ENCODE peak calls at places on chromosome 10, in eight cellular contexts. Q is neural progenitor cell, C is prostate gland, Z is astrocyte, A is stomach, T is cardiac muscle cell, W is RWPE2, B is osteoblast. R is an unnamed sample. For H3K4me1, the result is how much of the 10 kb centered on the place peaks cover.

GRCh38 chr10:106566871-106567270 is 597.6 kb downstream of the SORCS1 start:
- DNase-seq in A (no peak), T (no peak), Z (no peak), C (peak), W (no peak), B (peak), Q (no peak), R (no peak)

GRCh38 chr10:114746531-114746930 is 75.0 kb upstream of the FHIP2A start:
- DNase-seq in W (no peak), B (no peak), T (no peak), Q (no peak), C (no peak), Z (no peak), A (no peak), R (no peak)

GRCh38 chr10:97261188-97261587 is 31.2 kb downstream of the ARHGAP19 start:
- DNase-seq in W (no peak), T (no peak), B (no peak), A (no peak), Q (no peak), Z (no peak), C (no peak), R (no peak)

GRCh38 chr10:88110355-88110754 is 246.9 kb downstream of the PTEN start:
- DNase-seq in T (no peak), C (no peak), W (no peak), B (no peak), Z (peak), A (no peak), Q (no peak), R (no peak)

GRCh38 chr10:2978111-2978510 is 89.2 kb upstream of the PFKP start:
- DNase-seq in Q (peak), W (no peak), B (peak), C (no peak), A (no peak), T (peak), Z (peak), R (no peak)

GRCh38 chr10:10629512-10629911 is 388.2 kb upstream of the CELF2 start:
- DNase-seq in C (no peak), T (no peak), Z (peak), Q (no peak), B (no peak), A (no peak), W (no peak), R (no peak)

GRCh38 chr10:132626761-132627735 is 89.5 kb downstream of the INPP5A start:
- DNase-seq in B (peak), T (no peak), A (no peak), Q (no peak), Z (no peak), C (no peak), W (peak), R (no peak)

GRCh38 chr10:29648983-29649268 is 14.2 kb upstream of the SVIL start:
- DNase-seq in C (no peak), Z (no peak), W (no peak), Q (no peak), A (no peak), B (no peak), T (no peak), R (no peak)

GRCh38 chr10:24357344-24358021 is 148.5 kb downstream of the KIAA1217 start:
- DNase-seq in T (no peak), W (no peak), Q (peak), Z (no peak), B (no peak), A (no peak), C (peak), R (no peak)

GRCh38 chr10:95503012-95503411 is 58.2 kb downstream of the SORBS1 start:
- DNase-seq in T (no peak), B (no peak), A (no peak), Q (no peak), C (no peak), Z (no peak), W (no peak), R (no peak)
- H3K4me1 ChIP-seq in T (under half), B (under half), A (half or more), Q (under half), C (under half), Z (under half), W (under half), R (half or more)

DNA sequence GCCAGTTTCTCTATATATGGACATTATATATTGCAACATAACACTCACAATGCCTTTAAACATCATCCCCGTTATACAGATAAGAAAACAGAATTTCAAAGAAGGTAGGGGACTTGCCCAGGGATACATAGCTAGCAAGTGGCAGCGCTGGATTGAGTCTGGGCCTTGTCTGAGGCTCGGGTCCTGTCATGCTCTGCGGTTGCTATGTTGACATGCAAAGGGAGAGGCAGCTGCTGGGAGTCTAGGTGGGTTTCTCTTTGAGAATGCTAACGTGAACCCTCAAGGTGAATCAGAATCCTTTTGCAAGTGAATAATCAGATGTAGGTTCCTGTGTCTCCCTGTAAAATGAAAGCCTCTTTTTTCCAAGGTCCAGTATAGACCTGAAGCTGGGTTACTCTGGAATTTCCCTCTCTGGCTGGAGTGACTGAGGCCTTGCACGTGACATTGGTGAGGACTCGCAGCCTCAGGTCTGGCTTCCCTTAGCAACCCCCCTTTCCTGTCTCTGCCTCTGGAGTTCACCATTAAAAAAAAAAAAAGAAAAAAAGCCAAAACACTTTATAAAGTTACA is 38.9 kb downstream of the TCF7L2 start:
- DNase-seq in W (no peak), Q (no peak), B (no peak), T (no peak), A (no peak), Z (no peak), C (no peak), R (no peak)
- H3K4me1 ChIP-seq in W (under half), Q (under half), B (under half), T (under half), A (half or more), Z (under half), C (under half), R (under half)

GRCh38 chr10:7340179-7340874 is 70.5 kb downstream of the SFMBT2 start:
- DNase-seq in T (no peak), Q (no peak), Z (peak), B (no peak), C (no peak), A (no peak), W (no peak), R (no peak)

GRCh38 chr10:7338469-7338868 is 72.4 kb downstream of the SFMBT2 start:
- DNase-seq in B (no peak), T (no peak), W (no peak), Q (no peak), Z (no peak), A (no peak), C (no peak), R (no peak)

GRCh38 chr10:7339503-7339902 is 71.3 kb downstream of the SFMBT2 start:
- DNase-seq in C (no peak), Z (peak), T (peak), W (no peak), A (no peak), Q (no peak), B (no peak), R (no peak)

GRCh38 chr10:7345717-7346116 is 65.1 kb downstream of the SFMBT2 start:
- DNase-seq in C (no peak), A (no peak), W (no peak), B (no peak), Q (no peak), T (no peak), Z (no peak), R (no peak)

DNA sequence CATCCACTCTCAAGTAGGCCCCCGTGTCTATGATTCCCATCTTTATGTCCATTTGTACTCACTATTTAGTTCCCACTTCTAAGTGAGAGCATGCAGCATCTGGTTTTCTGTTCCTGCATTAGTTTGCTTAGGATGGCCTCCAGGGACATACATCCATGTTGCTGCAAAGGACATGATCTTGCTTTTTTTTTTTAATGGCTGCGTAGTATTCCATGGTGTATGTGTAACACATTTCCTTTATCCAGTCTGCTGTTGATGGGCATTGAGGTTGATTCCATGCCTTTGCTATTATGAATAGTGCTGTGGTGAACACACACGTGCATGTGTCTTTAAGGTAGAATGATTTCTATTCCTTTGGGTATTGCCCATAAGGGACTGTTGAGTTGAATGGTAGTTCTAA is 67.8 kb downstream of the SFMBT2 start:
- DNase-seq in Q (no peak), Z (no peak), A (no peak), T (no peak), C (no peak), B (no peak), W (no peak), R (no peak)
- H3K4me1 ChIP-seq in Q (under half), Z (under half), A (under half), T (under half), C (under half), B (under half), W (under half), R (under half)

GRCh38 chr10:124742418-124743187 is 1.6 kb downstream of the FAM53B start:
- DNase-seq in A (no peak), Z (no peak), Q (peak), T (peak), C (no peak), B (no peak), W (no peak), R (peak)

GRCh38 chr10:124744688-124745055 is 494 bp upstream of the FAM53B start:
- DNase-seq in W (no peak), B (peak), Q (no peak), Z (peak), A (no peak), C (peak), T (no peak), R (no peak)

GRCh38 chr10:124741922-124742417 is 2.2 kb downstream of the FAM53B start:
- DNase-seq in B (no peak), T (no peak), Q (no peak), Z (no peak), W (no peak), A (no peak), C (no peak), R (peak)

GRCh38 chr10:124744047-124744687 is at the start of gene FAM53B:
- DNase-seq in B (peak), Z (peak), Q (peak), C (peak), W (no peak), T (peak), A (peak), R (no peak)

DNA sequence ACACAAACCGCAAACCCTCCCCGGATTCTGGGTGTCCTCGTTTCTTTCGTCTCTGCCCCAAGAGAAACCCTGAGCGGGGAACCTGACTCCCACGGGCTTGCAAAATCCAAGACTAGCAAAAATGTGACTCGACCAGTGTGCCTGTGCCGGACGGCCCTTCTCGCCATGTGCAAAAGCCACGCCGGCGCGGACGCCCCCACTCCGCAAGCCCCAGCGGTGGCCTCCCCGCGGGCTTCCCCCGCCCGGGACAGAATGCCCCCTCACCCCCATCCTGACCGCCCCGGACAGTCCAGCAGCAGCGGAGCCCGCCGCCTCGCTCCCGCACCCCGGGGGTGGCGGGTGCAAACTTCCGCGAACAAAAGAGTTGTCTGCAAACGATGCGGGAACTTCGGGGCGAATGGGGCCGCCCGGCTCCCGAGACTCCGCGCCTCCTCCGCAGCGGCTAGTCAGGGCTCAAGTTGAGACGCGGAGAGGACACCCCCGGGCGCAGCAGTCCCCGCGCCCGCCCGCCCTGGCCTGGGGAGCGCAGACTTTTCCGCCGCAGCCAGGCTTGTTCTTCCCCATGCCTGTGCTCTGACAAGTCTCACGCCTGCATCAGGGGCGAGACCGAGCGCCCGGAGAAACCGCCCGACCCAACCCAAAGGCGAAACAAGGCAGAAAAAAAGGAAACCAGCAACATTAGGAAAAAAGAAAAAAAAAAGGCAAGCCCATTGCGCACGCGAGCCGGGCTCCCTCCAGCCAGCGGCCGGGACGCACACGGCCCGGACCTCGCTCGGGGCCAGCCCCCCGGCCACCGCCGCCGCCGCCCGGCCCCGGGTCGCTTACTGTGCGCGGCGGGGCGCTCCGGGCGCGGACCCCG is 761 bp downstream of the FAM53B start:
- DNase-seq in Q (peak), W (no peak), B (peak), T (peak), A (peak), Z (no peak), C (no peak), R (no peak)
- H3K4me1 ChIP-seq in Q (half or more), W (half or more), B (under half), T (under half), A (half or more), Z (under half), C (under half), R (half or more)

GRCh38 chr10:113519616-113520015 is 33.2 kb upstream of the HABP2 start:
- DNase-seq in C (no peak), A (peak), W (no peak), B (no peak), Q (no peak), Z (no peak), T (no peak), R (no peak)

GRCh38 chr10:113518816-113519591 is 33.8 kb upstream of the HABP2 start:
- DNase-seq in A (no peak), Z (no peak), Q (no peak), B (no peak), C (no peak), W (no peak), T (no peak), R (no peak)

GRCh38 chr10:113517165-113517892 is 35.5 kb upstream of the HABP2 start:
- DNase-seq in W (no peak), Z (no peak), C (no peak), B (no peak), T (no peak), A (no peak), Q (no peak), R (no peak)

GRCh38 chr10:113517893-113518240 is 35.0 kb upstream of the HABP2 start:
- DNase-seq in B (no peak), W (no peak), A (no peak), Z (no peak), C (no peak), Q (no peak), T (no peak), R (no peak)

DNA sequence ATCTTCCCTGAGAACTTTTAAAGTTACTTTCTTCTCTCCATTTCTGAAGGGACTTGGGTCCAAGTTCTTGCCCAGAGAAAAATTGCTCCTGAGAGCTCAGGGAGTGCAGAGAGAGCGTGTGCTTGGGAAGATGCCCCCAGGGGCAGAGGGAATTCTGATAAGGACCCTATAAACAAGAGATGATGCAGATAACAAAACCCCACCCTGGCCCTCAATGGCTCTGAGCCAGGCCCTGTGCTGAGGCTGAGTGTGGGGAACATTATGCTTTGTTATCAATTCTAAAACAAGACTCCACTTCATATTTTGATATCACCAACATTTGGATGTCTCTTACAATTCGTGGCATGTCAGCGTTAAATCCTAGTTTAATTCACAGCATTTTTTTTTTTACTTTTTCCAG is 34.4 kb upstream of the HABP2 start:
- DNase-seq in Z (no peak), W (no peak), A (no peak), B (no peak), Q (no peak), C (no peak), T (no peak), R (no peak)
- H3K4me1 ChIP-seq in Z (under half), W (under half), A (under half), B (under half), Q (under half), C (under half), T (under half), R (under half)

GRCh38 chr10:124535731-124536495 is 74.3 kb downstream of the LHPP start:
- DNase-seq in T (no peak), C (no peak), B (no peak), A (no peak), W (no peak), Z (no peak), Q (no peak), R (no peak)

GRCh38 chr10:124532788-124533187 is 71.2 kb downstream of the LHPP start:
- DNase-seq in C (no peak), W (no peak), Q (no peak), A (no peak), B (no peak), T (no peak), Z (no peak), R (no peak)

GRCh38 chr10:124534821-124535601 is 73.4 kb downstream of the LHPP start:
- DNase-seq in Q (no peak), T (no peak), A (no peak), Z (no peak), C (no peak), B (no peak), W (no peak), R (no peak)

GRCh38 chr10:124533266-124533665 is 71.6 kb downstream of the LHPP start:
- DNase-seq in W (no peak), Q (no peak), T (no peak), C (no peak), B (no peak), A (no peak), Z (no peak), R (no peak)

DNA sequence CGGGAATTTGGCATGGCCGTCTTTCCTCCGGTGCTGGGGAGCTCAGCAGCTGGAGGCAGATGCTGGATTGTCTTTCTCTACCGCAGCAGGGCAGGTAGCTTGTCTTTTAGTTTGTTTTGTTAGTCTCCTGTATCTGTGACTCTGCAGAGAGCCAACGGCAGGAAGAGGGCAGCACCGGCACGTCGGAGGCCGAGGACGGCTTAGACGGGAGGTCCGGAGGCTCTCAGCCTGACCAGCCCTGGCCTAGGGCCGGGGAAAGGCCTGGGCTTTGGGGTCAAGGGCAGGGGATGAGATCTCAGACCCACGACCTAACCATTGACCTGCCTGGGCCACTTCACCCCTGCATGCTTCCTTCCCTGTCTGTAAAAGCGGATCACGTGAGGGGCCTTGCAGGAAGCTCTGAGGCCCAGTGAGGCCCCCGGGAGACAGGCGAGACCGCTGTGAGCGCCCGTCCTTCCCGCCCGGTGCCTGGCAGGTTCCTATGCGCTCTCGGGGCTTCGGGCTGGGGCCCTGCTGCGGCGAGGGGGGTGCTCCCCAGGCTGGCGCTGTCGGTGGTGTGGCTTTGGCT is 72.7 kb downstream of the LHPP start:
- DNase-seq in T (peak), A (peak), W (no peak), Q (peak), Z (no peak), C (no peak), B (no peak), R (peak)
- H3K4me1 ChIP-seq in T (under half), A (under half), W (under half), Q (under half), Z (under half), C (under half), B (under half), R (under half)

GRCh38 chr10:27719052-27719451 is 26.6 kb downstream of the MKX start:
- DNase-seq in W (no peak), Z (no peak), Q (no peak), A (no peak), T (no peak), C (no peak), B (no peak), R (no peak)
- H3K4me1 ChIP-seq in W (under half), Z (under half), Q (under half), A (under half), T (under half), C (under half), B (under half), R (under half)

GRCh38 chr10:52048051-52048450 is 266.0 kb upstream of the DKK1 start:
- DNase-seq in B (no peak), C (no peak), T (no peak), W (no peak), Z (no peak), A (no peak), Q (no peak), R (no peak)

GRCh38 chr10:52040486-52040885 is 273.6 kb upstream of the DKK1 start:
- DNase-seq in A (no peak), Z (no peak), T (no peak), Q (no peak), B (no peak), W (no peak), C (no peak), R (no peak)

DNA sequence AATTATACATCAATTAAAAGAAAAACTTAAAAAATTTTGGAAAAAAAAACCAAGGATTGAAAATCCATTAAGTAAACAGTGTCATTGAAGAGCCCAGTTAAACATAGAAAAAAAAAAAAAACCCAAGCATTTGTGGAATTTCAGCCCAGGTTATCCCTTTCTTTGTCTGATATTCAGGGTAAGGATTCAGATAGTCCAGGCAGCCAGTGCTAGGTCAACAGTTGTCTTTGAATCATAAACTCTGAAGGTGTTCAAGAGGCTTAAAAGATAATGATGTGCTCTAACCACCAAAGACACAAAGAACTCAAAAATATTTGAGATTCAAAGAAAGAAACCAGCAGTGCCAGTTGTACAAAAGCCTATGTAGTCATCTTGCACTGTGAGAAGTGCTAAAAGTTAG is 270.3 kb upstream of the DKK1 start:
- DNase-seq in B (no peak), Z (no peak), W (no peak), C (no peak), Q (peak), T (no peak), A (no peak), R (no peak)
- H3K4me1 ChIP-seq in B (under half), Z (under half), W (under half), C (under half), Q (under half), T (under half), A (under half), R (under half)

GRCh38 chr10:26408858-26409494 is 29.2 kb upstream of the APBB1IP start:
- DNase-seq in Z (no peak), T (no peak), W (no peak), A (no peak), C (no peak), Q (no peak), B (no peak), R (no peak)
- H3K4me1 ChIP-seq in Z (under half), T (under half), W (under half), A (under half), C (under half), Q (under half), B (under half), R (under half)

R was measured in right atrium auricular region.